ENCODE peak calls at places on chromosomes 6 and 20, in eight cellular contexts. I, H, B, S, Z, D, R and E are unnamed samples.

GRCh38 chr20:36541227-36542018 is at the start of gene MYL9:
- ATAC-seq in I (peak), H (peak), B (peak), S (peak), Z (peak), D (peak), R (peak), E (peak)

GRCh38 chr20:16078172-16078898 is 494.9 kb downstream of the KIF16B start:
- ATAC-seq in I (no peak), H (no peak), B (no peak), S (no peak), Z (no peak), D (no peak), R (peak), E (no peak)

GRCh38 chr6:102137859-102138258 is 744.4 kb downstream of the GRIK2 start:
- ATAC-seq in I (no peak), H (no peak), B (no peak), S (no peak), Z (no peak), D (no peak), R (no peak), E (no peak)

GRCh38 chr20:51732454-51732791 is 35.8 kb downstream of the ATP9A start:
- ATAC-seq in I (no peak), H (no peak), B (peak), S (no peak), Z (no peak), D (peak), R (no peak), E (peak)

GRCh38 chr6:85747654-85748053 is 105.0 kb upstream of the SYNCRIP start:
- ATAC-seq in I (no peak), H (no peak), B (no peak), S (no peak), Z (peak), D (no peak), R (no peak), E (no peak)

GRCh38 chr6:116518621-116519020 is 7.2 kb downstream of the CALHM5 start:
- ATAC-seq in I (no peak), H (no peak), B (no peak), S (no peak), Z (no peak), D (no peak), R (no peak), E (no peak)

GRCh38 chr6:89035252-89036106 is 45.1 kb upstream of the PNRC1 start:
- ATAC-seq in I (peak), H (peak), B (peak), S (peak), Z (peak), D (peak), R (no peak), E (no peak)

GRCh38 chr6:7047966-7048365 is 59.8 kb upstream of the RREB1 start:
- ATAC-seq in I (no peak), H (no peak), B (no peak), S (no peak), Z (peak), D (no peak), R (no peak), E (no peak)

GRCh38 chr6:9647599-9647998 is 767.3 kb downstream of the TFAP2A start:
- ATAC-seq in I (no peak), H (no peak), B (no peak), S (no peak), Z (no peak), D (no peak), R (no peak), E (no peak)

GRCh38 chr20:42873259-42873658 is 316.4 kb downstream of the PTPRT start:
- ATAC-seq in I (no peak), H (no peak), B (no peak), S (no peak), Z (no peak), D (no peak), R (no peak), E (no peak)

GRCh38 chr20:62768815-62769287 is 27.4 kb upstream of the MRGBP start:
- ATAC-seq in I (no peak), H (peak), B (no peak), S (peak), Z (no peak), D (peak), R (no peak), E (no peak)

GRCh38 chr20:46998497-46999190 is 104.0 kb downstream of the EYA2 start:
- ATAC-seq in I (no peak), H (peak), B (no peak), S (peak), Z (no peak), D (no peak), R (no peak), E (no peak)

GRCh38 chr6:79710127-79710526 is 79.0 kb downstream of the SH3BGRL2 start:
- ATAC-seq in I (no peak), H (peak), B (no peak), S (peak), Z (no peak), D (no peak), R (peak), E (no peak)

GRCh38 chr6:170434114-170434820 is 118.8 kb downstream of the PSMB1 start:
- ATAC-seq in I (no peak), H (no peak), B (no peak), S (no peak), Z (no peak), D (no peak), R (no peak), E (no peak)

GRCh38 chr6:5152417-5152816 is 67.3 kb downstream of the PPP1R3G start:
- ATAC-seq in I (no peak), H (no peak), B (no peak), S (no peak), Z (no peak), D (no peak), R (peak), E (no peak)

GRCh38 chr6:129844118-129844891 is 16.8 kb downstream of the TMEM244 start:
- ATAC-seq in I (no peak), H (no peak), B (no peak), S (no peak), Z (peak), D (no peak), R (no peak), E (no peak)